ENCODE peak calls at places on chromosomes 12 and 14, in seven cellular contexts. T, U, X, S, N, F and Z are unnamed samples.

GRCh38 chr14:47438650-47439140 is 236.7 kb downstream of the MDGA2 start:
- DNase-seq in T (no peak), U (no peak), X (peak; percentile 0), S (peak; percentile 86), N (no peak), F (no peak), Z (no peak)

GRCh38 chr14:101716956-101717662 is 44.4 kb upstream of the PPP2R5C start:
- DNase-seq in T (no peak), U (no peak), X (no peak), S (peak; percentile 29), N (peak; percentile 20), F (no peak), Z (no peak)

GRCh38 chr12:129552996-129553750 is 350.7 kb downstream of the TMEM132D start:
- DNase-seq in T (no peak), U (no peak), X (no peak), S (peak; percentile 45), N (no peak), F (no peak), Z (no peak)

GRCh38 chr12:91637789-91638624 is 455.4 kb upstream of the DCN start:
- DNase-seq in T (no peak), U (no peak), X (no peak), S (no peak), N (no peak), F (peak; percentile 2), Z (no peak)

GRCh38 chr12:6452908-6453630 is 1.2 kb downstream of the TAPBPL start:
- DNase-seq in T (no peak), U (no peak), X (no peak), S (no peak), N (peak; percentile 60), F (peak; percentile 76), Z (no peak)

GRCh38 chr12:114799574-114800487 is 115.9 kb upstream of the TBX3 start:
- DNase-seq in T (peak; percentile 13), U (no peak), X (peak; percentile 30), S (peak; percentile 24), N (peak; percentile 24), F (no peak), Z (no peak)

GRCh38 chr12:78271546-78271945 is 440.9 kb downstream of the NAV3 start:
- DNase-seq in T (no peak), U (no peak), X (peak; percentile 25), S (peak; percentile 61), N (no peak), F (no peak), Z (no peak)

GRCh38 chr12:133080051-133080618 is 588 bp upstream of the ZNF140 start:
- DNase-seq in T (peak; percentile 93), U (peak; percentile 94), X (peak; percentile 100), S (peak; percentile 100), N (peak; percentile 98), F (peak; percentile 99), Z (peak; percentile 99)

GRCh38 chr12:12088147-12088546 is 17.4 kb downstream of the BCL2L14 start:
- DNase-seq in T (no peak), U (no peak), X (no peak), S (no peak), N (no peak), F (no peak), Z (no peak)

GRCh38 chr12:120971299-120972180 is 6.8 kb upstream of the HNF1A start:
- DNase-seq in T (no peak), U (peak; percentile 27), X (peak; percentile 77), S (peak; percentile 46), N (no peak), F (peak; percentile 79), Z (no peak)

GRCh38 chr12:102939670-102940222 is 17.7 kb upstream of the ASCL1 start:
- DNase-seq in T (no peak), U (no peak), X (no peak), S (no peak), N (no peak), F (peak; percentile 14), Z (no peak)

GRCh38 chr14:99728231-99728920 is 44.3 kb downstream of the CYP46A1 start:
- DNase-seq in T (no peak), U (peak; percentile 2), X (no peak), S (no peak), N (no peak), F (no peak), Z (no peak)

GRCh38 chr14:32372154-32372553 is 43.1 kb downstream of the AKAP6 start:
- DNase-seq in T (no peak), U (no peak), X (peak; percentile 71), S (peak; percentile 96), N (no peak), F (no peak), Z (no peak)

GRCh38 chr12:122058750-122059149 is 19.8 kb upstream of the MLXIP start:
- DNase-seq in T (no peak), U (no peak), X (no peak), S (no peak), N (no peak), F (no peak), Z (no peak)

GRCh38 chr12:122245553-122245952 is 19.7 kb upstream of the DIABLO start:
- DNase-seq in T (no peak), U (no peak), X (no peak), S (no peak), N (no peak), F (peak; percentile 12), Z (no peak)

GRCh38 chr14:44404021-44404420 is 103.1 kb downstream of the FSCB start:
- DNase-seq in T (no peak), U (no peak), X (peak; percentile 36), S (peak; percentile 12), N (no peak), F (no peak), Z (no peak)

GRCh38 chr14:93013368-93013719 is 90.4 kb downstream of the CHGA start:
- DNase-seq in T (no peak), U (no peak), X (peak; percentile 77), S (peak; percentile 68), N (no peak), F (peak; percentile 19), Z (no peak)

GRCh38 chr14:105487986-105488777 is 1.5 kb downstream of the CRIP1 start:
- DNase-seq in T (no peak), U (peak; percentile 52), X (no peak), S (no peak), N (no peak), F (no peak), Z (peak; percentile 18)

GRCh38 chr14:20732477-20732876 is 13.2 kb upstream of the EDDM3A start:
- DNase-seq in T (no peak), U (no peak), X (no peak), S (no peak), N (no peak), F (no peak), Z (no peak)

GRCh38 chr12:57476162-57476992 is 3.3 kb downstream of the ARHGAP9 start:
- DNase-seq in T (no peak), U (peak; percentile 82), X (no peak), S (no peak), N (peak; percentile 65), F (peak; percentile 78), Z (no peak)

GRCh38 chr12:57474862-57475261 is 4.8 kb downstream of the ARHGAP9 start:
- DNase-seq in T (no peak), U (no peak), X (no peak), S (no peak), N (no peak), F (no peak), Z (no peak)

GRCh38 chr12:57474430-57474829 is 5.2 kb downstream of the ARHGAP9 start:
- DNase-seq in T (no peak), U (no peak), X (no peak), S (no peak), N (no peak), F (no peak), Z (no peak)

GRCh38 chr12:57473886-57474285 is 5.8 kb downstream of the ARHGAP9 start:
- DNase-seq in T (no peak), U (no peak), X (no peak), S (no peak), N (no peak), F (no peak), Z (no peak)

GRCh38 chr12:57475271-57476161 is 4.2 kb downstream of the ARHGAP9 start:
- DNase-seq in T (no peak), U (peak; percentile 20), X (peak; percentile 41), S (peak; percentile 26), N (no peak), F (no peak), Z (peak; percentile 41)
- H3K4me3 ChIP-seq in T (peak overlapping the region; percentile 36), U (peak overlapping the region; percentile 83), X (peak overlapping the region; percentile 20), S (peak overlapping the region; percentile 33), N (peak overlapping the region; percentile 54), F (peak overlapping the region; percentile 69), Z (peak overlapping the region; percentile 64)

GRCh38 chr14:58817846-58818245 is 180.1 kb downstream of the DACT1 start:
- DNase-seq in T (no peak), U (no peak), X (peak; percentile 52), S (peak; percentile 78), N (no peak), F (no peak), Z (no peak)
- H3K4me3 ChIP-seq in T (no peak overlapping the region), U (no peak overlapping the region), X (no peak overlapping the region), S (no peak overlapping the region), N (no peak overlapping the region), F (no peak overlapping the region), Z (no peak overlapping the region)

GRCh38 chr14:90968025-90968424 is 92.4 kb downstream of the RPS6KA5 start:
- DNase-seq in T (no peak), U (no peak), X (peak; percentile 67), S (peak; percentile 8), N (no peak), F (no peak), Z (no peak)

GRCh38 chr14:90969493-90970166 is 90.8 kb downstream of the RPS6KA5 start:
- DNase-seq in T (no peak), U (no peak), X (peak; percentile 59), S (peak; percentile 10), N (no peak), F (peak; percentile 18), Z (no peak)

GRCh38 chr14:90971687-90972086 is 88.8 kb downstream of the RPS6KA5 start:
- DNase-seq in T (no peak), U (no peak), X (no peak), S (no peak), N (no peak), F (no peak), Z (no peak)

GRCh38 chr14:90966493-90966892 is 93.9 kb downstream of the RPS6KA5 start:
- DNase-seq in T (no peak), U (no peak), X (no peak), S (no peak), N (no peak), F (no peak), Z (no peak)

DNA sequence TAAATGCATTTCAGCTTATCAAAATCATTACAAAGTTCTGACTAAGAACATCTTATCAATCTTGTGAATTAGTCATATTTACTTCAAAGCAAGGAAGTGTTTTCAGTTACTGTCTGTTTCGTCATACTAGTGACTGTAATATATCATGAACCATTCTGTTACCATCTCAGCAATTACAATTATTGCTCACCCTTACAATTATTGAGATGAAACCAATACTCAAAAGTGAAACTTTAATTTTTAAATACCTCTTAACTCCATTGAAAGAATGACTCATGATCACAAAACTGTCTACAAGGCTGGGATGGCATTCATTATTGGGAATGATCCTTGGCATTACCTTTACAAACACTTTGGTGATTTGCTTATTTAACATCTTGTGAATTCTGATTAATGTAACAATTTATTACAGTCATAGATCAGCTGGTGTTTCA is 90.3 kb downstream of the RPS6KA5 start:
- DNase-seq in T (no peak), U (no peak), X (peak; percentile 54), S (peak; percentile 75), N (no peak), F (peak; percentile 40), Z (no peak)
- H3K4me3 ChIP-seq in T (no peak overlapping the region), U (no peak overlapping the region), X (no peak overlapping the region), S (no peak overlapping the region), N (no peak overlapping the region), F (no peak overlapping the region), Z (no peak overlapping the region)

GRCh38 chr14:24678801-24679247 is 44.8 kb upstream of the GZMB start:
- DNase-seq in T (peak; percentile 19), U (peak; percentile 80), X (peak; percentile 93), S (peak; percentile 74), N (peak; percentile 83), F (peak; percentile 95), Z (peak; percentile 61)
- H3K4me3 ChIP-seq in T (peak overlapping the region; percentile 18), U (peak overlapping the region; percentile 34), X (no peak overlapping the region), S (peak overlapping the region; percentile 50), N (peak overlapping the region; percentile 44), F (peak overlapping the region; percentile 38), Z (peak overlapping the region; percentile 47)